ENCODE peak calls at places on chromosomes 1 and 21, in seven cellular contexts. One of them, this sample, is unnamed.

GRCh38 chr1:219967361-219967760 is 39.0 kb upstream of the SLC30A10 start:
- DNase-seq in COR-L47: no peak
- DNase-seq in foreskin fibroblast: no peak
- DNase-seq in upper lobe of right lung: no peak
- DNase-seq in pancreas: no peak
- DNase-seq in skeletal muscle cell: no peak
- DNase-seq in SW 1271: no peak
- DNase-seq in this sample: no peak

GRCh38 chr1:39900662-39901485 is 843 bp downstream of the MYCL start:
- DNase-seq in COR-L47: no peak
- DNase-seq in foreskin fibroblast: peak; percentile 62
- DNase-seq in upper lobe of right lung: peak; percentile 78
- DNase-seq in pancreas: peak; percentile 87
- DNase-seq in skeletal muscle cell: no peak
- DNase-seq in SW 1271: no peak
- DNase-seq in this sample: no peak

GRCh38 chr1:47554082-47554481 is 116.2 kb downstream of the FOXD2 start:
- DNase-seq in COR-L47: no peak
- DNase-seq in foreskin fibroblast: no peak
- DNase-seq in upper lobe of right lung: no peak
- DNase-seq in pancreas: no peak
- DNase-seq in skeletal muscle cell: no peak
- DNase-seq in SW 1271: no peak
- DNase-seq in this sample: no peak

GRCh38 chr21:41604583-41605041 is 96.7 kb upstream of the TMPRSS2 start:
- DNase-seq in COR-L47: no peak
- DNase-seq in foreskin fibroblast: no peak
- DNase-seq in upper lobe of right lung: peak; percentile 47
- DNase-seq in pancreas: peak; percentile 58
- DNase-seq in skeletal muscle cell: no peak
- DNase-seq in SW 1271: no peak
- DNase-seq in this sample: no peak

GRCh38 chr1:162942903-162943567 is 82.1 kb upstream of the CCDC190 start:
- DNase-seq in COR-L47: no peak
- DNase-seq in foreskin fibroblast: peak; percentile 58
- DNase-seq in upper lobe of right lung: no peak
- DNase-seq in pancreas: no peak
- DNase-seq in skeletal muscle cell: no peak
- DNase-seq in SW 1271: no peak
- DNase-seq in this sample: no peak

GRCh38 chr21:37800496-37801061 is 115.7 kb downstream of the KCNJ6 start:
- DNase-seq in COR-L47: no peak
- DNase-seq in foreskin fibroblast: no peak
- DNase-seq in upper lobe of right lung: no peak
- DNase-seq in pancreas: no peak
- DNase-seq in skeletal muscle cell: no peak
- DNase-seq in SW 1271: no peak
- DNase-seq in this sample: no peak

GRCh38 chr1:84110629-84111028 is 33.4 kb upstream of the PRKACB start:
- DNase-seq in COR-L47: no peak
- DNase-seq in foreskin fibroblast: no peak
- DNase-seq in upper lobe of right lung: no peak
- DNase-seq in pancreas: no peak
- DNase-seq in skeletal muscle cell: no peak
- DNase-seq in SW 1271: no peak
- DNase-seq in this sample: no peak

GRCh38 chr1:219172821-219173220 is 857 bp upstream of the LYPLAL1 start:
- DNase-seq in COR-L47: no peak
- DNase-seq in foreskin fibroblast: no peak
- DNase-seq in upper lobe of right lung: no peak
- DNase-seq in pancreas: no peak
- DNase-seq in skeletal muscle cell: no peak
- DNase-seq in SW 1271: no peak
- DNase-seq in this sample: no peak

GRCh38 chr1:26097696-26098095 is 13.9 kb upstream of the PDIK1L start:
- DNase-seq in COR-L47: no peak
- DNase-seq in foreskin fibroblast: peak; percentile 30
- DNase-seq in upper lobe of right lung: no peak
- DNase-seq in pancreas: no peak
- DNase-seq in skeletal muscle cell: no peak
- DNase-seq in SW 1271: no peak
- DNase-seq in this sample: no peak